ENCODE peak calls at places on chromosomes 1 and 21, in six cellular contexts. X, U, Q, W, J and P are unnamed samples.

GRCh38 chr1:161948435-161948834 is 75.2 kb downstream of the OLFML2B start:
- DNase-seq in X (no peak), U (no peak), W (no peak), Q (no peak), J (no peak), P (no peak)

GRCh38 chr1:234478152-234478480 is 863 bp downstream of the TARBP1 start:
- DNase-seq in W (peak), U (no peak), X (peak), Q (peak), J (peak), P (peak)

GRCh38 chr1:162696286-162696862 is 64.1 kb downstream of the DDR2 start:
- DNase-seq in Q (no peak), X (peak), U (peak), J (no peak), W (peak), P (no peak)

GRCh38 chr1:67110352-67110751 is 24.4 kb downstream of the C1orf141 start:
- DNase-seq in Q (no peak), U (no peak), J (no peak), X (no peak), W (no peak), P (no peak)

GRCh38 chr1:234613992-234614584 is 4.1 kb upstream of the IRF2BP2 start:
- DNase-seq in X (no peak), U (no peak), J (no peak), W (no peak), Q (no peak), P (no peak)

GRCh38 chr1:16177306-16177705 is 21.4 kb upstream of the EPHA2 start:
- DNase-seq in X (no peak), Q (no peak), J (no peak), W (no peak), U (no peak), P (no peak)

GRCh38 chr1:154751690-154752089 is 118.4 kb downstream of the KCNN3 start:
- DNase-seq in Q (no peak), J (no peak), W (no peak), U (peak), X (no peak), P (no peak)

GRCh38 chr21:41611966-41612606 is 104.1 kb upstream of the TMPRSS2 start:
- DNase-seq in X (peak), J (no peak), Q (no peak), W (no peak), U (no peak), P (no peak)

GRCh38 chr1:46096269-46097148 is 35.9 kb downstream of the PIK3R3 start:
- DNase-seq in U (no peak), Q (no peak), X (no peak), W (no peak), J (no peak), P (no peak)

GRCh38 chr1:225847610-225848009 is 34.6 kb downstream of the TMEM63A start:
- DNase-seq in W (no peak), U (no peak), Q (no peak), J (no peak), X (no peak), P (no peak)